ENCODE peak calls at places on chromosomes 7 and 10, in five cellular contexts. Q is H9, B is neuronal stem cell, S is H1, F is trophoblast cell. D is an unnamed sample.

GRCh38 chr10:11525503-11525902 is 85.9 kb downstream of the USP6NL start:
- DNase-seq in Q (no peak), B (no peak), S (no peak), F (no peak), D (no peak)

GRCh38 chr7:27171636-27172387 is 2.3 kb downstream of the HOXA10 start:
- DNase-seq in Q (peak; percentile 56), B (no peak), S (peak; percentile 52), F (peak; percentile 34), D (peak; percentile 60)

GRCh38 chr10:110165239-110165638 is 42.2 kb upstream of the MXI1 start:
- DNase-seq in Q (peak; percentile 1), B (no peak), S (peak; percentile 14), F (no peak), D (no peak)

GRCh38 chr7:38179719-38180333 is 1.8 kb downstream of the STARD3NL start:
- DNase-seq in Q (no peak), B (no peak), S (no peak), F (no peak), D (peak; percentile 48)

GRCh38 chr10:104368406-104368805 is 14.8 kb downstream of the CFAP58 start:
- DNase-seq in Q (no peak), B (no peak), S (no peak), F (no peak), D (no peak)

GRCh38 chr10:6271663-6272062 is 68.9 kb downstream of the PFKFB3 start:
- DNase-seq in Q (no peak), B (no peak), S (no peak), F (no peak), D (no peak)

GRCh38 chr10:98312349-98312748 is 44.4 kb upstream of the LOXL4 start:
- DNase-seq in Q (no peak), B (no peak), S (no peak), F (peak; percentile 7), D (no peak)

GRCh38 chr7:103388469-103389140 is 41.2 kb downstream of the PSMC2 start:
- DNase-seq in Q (no peak), B (no peak), S (no peak), F (no peak), D (no peak)

GRCh38 chr10:30553625-30554442 is 75.7 kb downstream of the LYZL2 start:
- DNase-seq in Q (peak; percentile 80), B (peak; percentile 8), S (peak; percentile 55), F (peak; percentile 67), D (peak; percentile 67)

GRCh38 chr10:96828609-96829008 is 3.5 kb upstream of the LCOR start:
- DNase-seq in Q (no peak), B (no peak), S (no peak), F (no peak), D (no peak)
- H2BK12ac ChIP-seq in Q (no peak overlapping the region), B (no peak overlapping the region), S (no peak overlapping the region), F (no peak overlapping the region), D (no peak overlapping the region)

GRCh38 chr10:71584461-71584860 is 135.1 kb downstream of the C10orf105 start:
- DNase-seq in Q (no peak), B (no peak), S (no peak), F (no peak), D (peak; percentile 10)

GRCh38 chr10:71587941-71588573 is 131.5 kb downstream of the C10orf105 start:
- DNase-seq in Q (no peak), B (no peak), S (no peak), F (no peak), D (no peak)

GRCh38 chr10:71584902-71585578 is 134.5 kb downstream of the C10orf105 start:
- DNase-seq in Q (no peak), B (no peak), S (no peak), F (no peak), D (peak; percentile 14)

GRCh38 chr10:71583076-71583475 is 136.5 kb downstream of the C10orf105 start:
- DNase-seq in Q (no peak), B (no peak), S (no peak), F (no peak), D (no peak)

DNA sequence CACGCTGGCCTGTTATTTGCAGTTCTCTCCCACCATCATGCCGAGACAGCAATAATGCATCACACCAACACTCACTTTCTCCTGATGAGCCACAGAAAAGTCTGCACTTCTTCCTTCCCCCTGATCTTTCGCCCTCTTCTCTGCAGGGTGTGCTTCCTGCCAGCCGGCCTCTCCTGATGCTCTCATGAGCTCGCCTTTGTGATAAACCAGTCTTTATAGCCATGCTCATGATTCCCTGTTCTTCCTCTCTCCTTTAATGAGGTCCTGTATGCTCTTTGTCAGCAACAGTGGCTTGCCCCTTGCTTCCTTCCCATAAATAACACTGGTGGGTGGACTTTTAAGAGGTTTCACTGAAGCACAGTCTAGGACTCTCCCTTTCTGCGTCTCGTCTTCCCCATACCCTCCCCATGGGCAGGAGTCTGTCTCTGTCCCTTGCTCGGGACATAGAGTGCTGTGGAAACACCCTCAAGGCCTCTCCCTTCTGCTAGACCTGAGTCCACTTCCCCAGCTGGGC is 133.9 kb downstream of the C10orf105 start:
- DNase-seq in Q (no peak), B (no peak), S (no peak), F (no peak), D (no peak)
- H2AFZ ChIP-seq in Q (no peak overlapping the region), B (peak overlapping the region; percentile 28), S (no peak overlapping the region), F (no peak overlapping the region), D (no peak overlapping the region)

GRCh38 chr7:75994388-75995051 is at the start of gene TMEM120A:
- DNase-seq in Q (peak; percentile 96), B (peak; percentile 92), S (peak; percentile 97), F (peak; percentile 95), D (peak; percentile 95)
- H4K91ac ChIP-seq in Q (no peak within 1 kb of the TSS), B (peak within 1 kb of the TSS; percentile 9), S (peak within 1 kb of the TSS; percentile 73), F (peak within 1 kb of the TSS; percentile 82), D (peak within 1 kb of the TSS; percentile 80)

GRCh38 chr10:91050371-91051034 is 129.6 kb upstream of the ANKRD1 start:
- DNase-seq in Q (no peak), B (no peak), S (no peak), F (no peak), D (no peak)

GRCh38 chr10:91048380-91048779 is 127.5 kb upstream of the ANKRD1 start:
- DNase-seq in Q (no peak), B (no peak), S (no peak), F (no peak), D (no peak)

GRCh38 chr10:91054325-91054724 is 133.4 kb upstream of the ANKRD1 start:
- DNase-seq in Q (no peak), B (peak; percentile 51), S (no peak), F (peak; percentile 88), D (peak; percentile 30)

GRCh38 chr10:91049961-91050360 is 129.1 kb upstream of the ANKRD1 start:
- DNase-seq in Q (no peak), B (no peak), S (no peak), F (no peak), D (no peak)

DNA sequence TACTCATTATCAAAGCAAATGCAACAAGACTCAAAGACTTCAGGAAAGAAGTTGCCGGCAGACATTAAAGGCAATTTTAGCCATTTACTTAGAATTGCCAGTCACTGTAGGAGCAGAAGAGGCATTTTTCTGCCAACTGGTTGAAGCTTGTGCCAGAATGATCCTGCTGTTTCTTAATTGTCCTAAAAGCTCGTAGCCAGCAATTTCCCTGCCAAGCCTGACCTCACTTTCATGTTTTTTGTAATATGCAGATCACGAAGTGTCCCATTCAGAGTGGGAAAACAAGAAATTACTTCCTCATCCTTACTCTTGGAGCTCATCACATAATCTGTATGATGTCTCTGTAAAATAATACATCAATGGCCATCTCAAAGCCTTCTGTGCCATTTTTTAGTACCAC is 130.9 kb upstream of the ANKRD1 start:
- DNase-seq in Q (no peak), B (no peak), S (no peak), F (no peak), D (no peak)
- H2BK12ac ChIP-seq in Q (no peak overlapping the region), B (no peak overlapping the region), S (no peak overlapping the region), F (no peak overlapping the region), D (no peak overlapping the region)

GRCh38 chr10:95571390-95571789 is 10.2 kb upstream of the SORBS1 start:
- DNase-seq in Q (no peak), B (no peak), S (no peak), F (no peak), D (no peak)
- H2AFZ ChIP-seq in Q (no peak overlapping the region), B (no peak overlapping the region), S (no peak overlapping the region), F (no peak overlapping the region), D (no peak overlapping the region)

DNA sequence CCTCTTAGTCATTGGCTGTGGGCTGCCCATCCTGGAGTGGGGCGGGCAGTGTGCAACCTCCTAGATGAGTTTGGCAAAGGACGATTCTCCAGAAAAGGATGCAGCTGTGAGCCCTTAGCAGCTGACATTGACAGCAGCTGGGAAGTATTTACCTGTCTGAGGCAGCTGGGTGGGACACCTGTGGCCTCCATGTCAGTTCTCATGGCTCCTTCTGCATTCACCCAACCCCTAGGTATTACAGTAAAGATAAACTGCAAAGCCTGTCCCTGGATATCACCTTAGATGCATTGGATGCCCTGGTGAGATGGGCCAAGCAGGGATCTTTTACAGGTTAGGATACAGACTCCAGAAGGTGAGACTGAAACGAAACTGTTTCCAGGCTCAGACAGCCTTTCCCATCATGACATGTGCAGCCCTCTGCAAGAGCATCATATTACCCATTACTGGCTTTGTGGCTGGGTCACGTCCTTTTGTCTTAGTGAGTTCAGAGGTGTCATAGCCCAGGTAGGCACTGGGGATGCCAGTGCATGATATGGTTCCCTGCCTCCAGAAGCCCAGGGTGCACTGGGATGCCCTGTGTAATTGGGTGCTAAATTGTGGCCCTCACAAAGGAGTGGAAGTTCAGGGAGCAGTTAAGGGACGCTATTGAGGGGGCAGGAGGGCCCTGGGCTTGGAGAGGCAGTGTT is 28.9 kb downstream of the MINDY4 start:
- DNase-seq in Q (no peak), B (no peak), S (peak; percentile 22), F (no peak), D (peak; percentile 15)
- H4K91ac ChIP-seq in Q (no peak overlapping the region), B (no peak overlapping the region), S (no peak overlapping the region), F (peak overlapping the region; percentile 16), D (peak overlapping the region; percentile 87)

GRCh38 chr7:33882950-33883349 is 22.4 kb upstream of the BMPER start:
- DNase-seq in Q (no peak), B (no peak), S (no peak), F (no peak), D (no peak)

GRCh38 chr7:33882040-33882800 is 23.1 kb upstream of the BMPER start:
- DNase-seq in Q (no peak), B (no peak), S (no peak), F (no peak), D (no peak)

GRCh38 chr7:33883566-33883965 is 21.8 kb upstream of the BMPER start:
- DNase-seq in Q (no peak), B (no peak), S (no peak), F (no peak), D (no peak)

GRCh38 chr7:33881316-33881715 is 24.0 kb upstream of the BMPER start:
- DNase-seq in Q (no peak), B (no peak), S (no peak), F (no peak), D (no peak)

DNA sequence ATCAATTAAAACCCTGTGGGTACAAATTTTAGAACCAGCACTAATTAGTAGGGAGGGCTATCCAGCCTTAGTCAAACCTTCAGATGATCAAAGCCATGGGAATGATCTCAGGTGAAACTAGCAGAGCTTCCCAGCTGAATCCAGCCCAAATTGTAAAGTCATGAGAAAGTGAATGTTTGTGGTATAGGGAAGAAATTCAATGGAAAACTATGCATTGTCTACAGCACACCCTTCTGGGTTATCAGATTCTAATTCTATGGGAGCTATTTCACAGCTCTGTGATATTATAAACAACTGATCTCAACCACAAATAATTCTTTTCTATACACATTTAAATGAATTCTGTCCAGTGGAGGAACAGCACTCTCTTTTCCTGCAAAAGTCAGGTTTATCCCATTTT is 24.6 kb upstream of the BMPER start:
- DNase-seq in Q (no peak), B (no peak), S (no peak), F (peak; percentile 35), D (no peak)
- H2BK12ac ChIP-seq in Q (no peak overlapping the region), B (no peak overlapping the region), S (no peak overlapping the region), F (no peak overlapping the region), D (no peak overlapping the region)

GRCh38 chr10:87660484-87661133 is 931 bp downstream of the PAPSS2 start:
- DNase-seq in Q (no peak), B (no peak), S (no peak), F (peak; percentile 23), D (peak; percentile 85)
- H2AFZ ChIP-seq in Q (peak overlapping the region; percentile 54), B (peak overlapping the region; percentile 97), S (peak overlapping the region; percentile 18), F (peak overlapping the region; percentile 77), D (no peak overlapping the region)